ENCODE peak calls at places on chromosomes 16 and 17, in ten cellular contexts. T is A673, P is left ventricle myocardium inferior, F is keratinocyte, K is endothelial cell of umbilical vein, Z is heart left ventricle, R is ascending aorta, B is right lobe of liver, U is spleen, O is sigmoid colon. L is an unnamed sample.

GRCh38 chr16:16073884-16074781 is 124.7 kb downstream of the ABCC1 start:
- DNase-seq in T (no peak), P (no peak), F (no peak), K (no peak), Z (no peak), R (no peak), B (no peak), U (no peak), O (no peak), L (no peak)

GRCh38 chr17:2058521-2059124 is 3.7 kb downstream of the HIC1 start:
- DNase-seq in T (no peak), P (peak; percentile 85), F (no peak), K (no peak), Z (peak; percentile 84), R (no peak), B (peak; percentile 88), U (peak; percentile 96), O (peak; percentile 92), L (no peak)

GRCh38 chr17:5973410-5973809 is 96.8 kb upstream of the WSCD1 start:
- DNase-seq in T (no peak), P (no peak), F (no peak), K (no peak), Z (no peak), R (no peak), B (no peak), U (no peak), O (no peak), L (no peak)

GRCh38 chr17:17547210-17547764 is 44.2 kb downstream of the PEMT start:
- DNase-seq in T (no peak), P (peak; percentile 42), F (no peak), K (no peak), Z (no peak), R (no peak), B (peak; percentile 81), U (no peak), O (no peak), L (peak; percentile 59)

GRCh38 chr16:29702307-29702706 is 23.3 kb downstream of the QPRT start:
- DNase-seq in T (peak; percentile 62), P (no peak), F (no peak), K (no peak), Z (no peak), R (no peak), B (no peak), U (peak; percentile 1), O (no peak), L (no peak)

GRCh38 chr17:50200447-50201225 is 795 bp downstream of the COL1A1 start:
- DNase-seq in T (peak; percentile 92), P (peak; percentile 88), F (no peak), K (peak; percentile 68), Z (peak; percentile 85), R (peak; percentile 74), B (peak; percentile 86), U (peak; percentile 96), O (peak; percentile 98), L (peak; percentile 86)

GRCh38 chr16:69820926-69821541 is 58.9 kb downstream of the WWP2 start:
- DNase-seq in T (no peak), P (no peak), F (no peak), K (no peak), Z (no peak), R (no peak), B (no peak), U (no peak), O (no peak), L (no peak)

GRCh38 chr16:66832661-66833305 is 2.0 kb upstream of the NAE1 start:
- DNase-seq in T (no peak), P (no peak), F (no peak), K (no peak), Z (no peak), R (no peak), B (no peak), U (no peak), O (no peak), L (no peak)

GRCh38 chr17:55549140-55549539 is 37.9 kb upstream of the SMIM36 start:
- DNase-seq in T (peak; percentile 75), P (no peak), F (no peak), K (no peak), Z (no peak), R (no peak), B (no peak), U (no peak), O (no peak), L (peak; percentile 41)

GRCh38 chr16:60304725-60305124 is 1570.6 kb upstream of the GOT2 start:
- DNase-seq in T (no peak), P (no peak), F (no peak), K (no peak), Z (no peak), R (no peak), B (no peak), U (no peak), O (no peak), L (no peak)

GRCh38 chr17:34302626-34303025 is 16.6 kb upstream of the CCL8 start:
- DNase-seq in T (no peak), P (no peak), F (no peak), K (no peak), Z (no peak), R (no peak), B (no peak), U (no peak), O (no peak), L (no peak)

GRCh38 chr16:13997933-13998332 is 73.2 kb upstream of the MRTFB start:
- DNase-seq in T (peak; percentile 11), P (no peak), F (no peak), K (peak; percentile 21), Z (no peak), R (no peak), B (no peak), U (no peak), O (no peak), L (no peak)

GRCh38 chr17:62741290-62741689 is 66.8 kb downstream of the MARCHF10 start:
- DNase-seq in T (no peak), P (no peak), F (no peak), K (no peak), Z (no peak), R (no peak), B (no peak), U (no peak), O (no peak), L (no peak)

GRCh38 chr16:77833906-77834599 is 45.7 kb downstream of the VAT1L start:
- DNase-seq in T (peak; percentile 37), P (no peak), F (peak; percentile 2), K (peak; percentile 89), Z (no peak), R (no peak), B (no peak), U (no peak), O (no peak), L (no peak)

GRCh38 chr17:72514321-72514861 is 393.6 kb downstream of the SOX9 start:
- DNase-seq in T (no peak), P (no peak), F (no peak), K (no peak), Z (no peak), R (no peak), B (no peak), U (no peak), O (no peak), L (no peak)

GRCh38 chr16:85316321-85316919 is 204.1 kb upstream of the CIBAR2 start:
- DNase-seq in T (peak; percentile 65), P (peak; percentile 48), F (peak; percentile 19), K (peak; percentile 61), Z (peak; percentile 67), R (no peak), B (peak; percentile 83), U (peak; percentile 84), O (no peak), L (peak; percentile 86)

GRCh38 chr16:69830534-69831211 is 68.5 kb downstream of the WWP2 start:
- DNase-seq in T (no peak), P (no peak), F (no peak), K (peak; percentile 80), Z (no peak), R (no peak), B (no peak), U (no peak), O (no peak), L (no peak)

DNA sequence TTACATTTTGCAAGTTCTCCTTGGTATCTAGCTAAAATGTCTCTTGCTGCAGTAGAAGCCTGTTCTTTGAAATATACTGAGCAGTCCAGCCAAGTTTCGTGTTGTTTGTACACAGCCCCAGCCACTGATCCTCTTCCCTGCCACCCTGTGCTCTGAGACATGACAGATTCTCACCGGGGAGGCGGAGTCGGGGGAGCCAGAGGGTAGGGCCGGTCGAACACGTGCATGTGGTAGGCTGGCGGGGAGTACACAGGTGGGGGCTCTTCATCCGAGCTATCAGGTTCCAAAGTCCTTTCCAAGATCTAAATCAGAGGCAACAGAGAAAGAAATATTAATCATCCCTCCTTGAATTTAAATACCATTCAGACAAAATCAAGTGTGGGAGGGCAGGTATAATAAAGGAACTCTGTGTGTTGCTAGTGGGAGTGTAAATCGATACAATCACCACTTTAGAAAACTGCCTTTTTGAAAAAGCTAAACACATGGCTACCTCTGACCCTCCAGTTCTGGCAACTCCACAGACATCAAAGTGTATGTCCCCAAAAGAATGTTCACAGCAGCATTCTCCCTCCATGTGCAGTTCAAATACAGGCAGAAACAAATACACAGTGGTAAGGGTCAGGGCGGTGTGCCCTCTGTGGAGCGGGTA is 29.7 kb upstream of the MRPS23 start:
- DNase-seq in T (no peak), P (no peak), F (no peak), K (no peak), Z (no peak), R (no peak), B (no peak), U (no peak), O (no peak), L (no peak)
- H3K4me1 ChIP-seq in T (peaks cover 65% of the 10 kb centered on the region), P (peaks cover 76% of the 10 kb centered on the region), F (peaks cover 54% of the 10 kb centered on the region), K (peaks cover 39% of the 10 kb centered on the region), Z (peaks cover 70% of the 10 kb centered on the region), R (peaks cover 30% of the 10 kb centered on the region), B (no peaks in the 10 kb centered on the region), U (peaks cover 29% of the 10 kb centered on the region), O (peaks cover 74% of the 10 kb centered on the region), L (peaks cover 11% of the 10 kb centered on the region)

GRCh38 chr16:80554037-80554436 is 13.2 kb downstream of the DYNLRB2 start:
- DNase-seq in T (no peak), P (no peak), F (no peak), K (no peak), Z (no peak), R (no peak), B (no peak), U (no peak), O (no peak), L (no peak)
- H3K4me3 ChIP-seq in T (no peak overlapping the region), P (no peak overlapping the region), F (no peak overlapping the region), K (no peak overlapping the region), Z (no peak overlapping the region), R (no peak overlapping the region), B (no peak overlapping the region), U (no peak overlapping the region), O (no peak overlapping the region), L (no peak overlapping the region)

DNA sequence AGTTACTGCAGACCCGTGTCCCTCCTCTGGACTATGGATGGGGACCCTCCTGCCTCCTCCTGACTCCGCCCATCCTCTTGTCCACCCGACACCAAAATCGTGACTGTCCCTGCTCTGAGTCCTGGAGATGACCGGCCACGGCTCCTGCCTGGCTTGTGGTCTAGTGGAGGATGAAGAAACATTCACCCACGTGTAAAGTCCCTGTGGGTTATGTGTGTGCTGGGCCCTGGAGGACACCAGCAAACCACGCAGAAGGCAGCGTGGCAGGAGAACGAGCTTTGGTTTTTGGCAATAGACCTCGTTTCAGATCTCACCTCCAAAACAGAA is 11.9 kb downstream of the SPNS2 start:
- DNase-seq in T (no peak), P (no peak), F (no peak), K (no peak), Z (no peak), R (no peak), B (no peak), U (peak; percentile 60), O (peak; percentile 47), L (no peak)
- H3K4me1 ChIP-seq in T (no peaks in the 10 kb centered on the region), P (peaks cover 88% of the 10 kb centered on the region), F (no peaks in the 10 kb centered on the region), K (peaks cover 14% of the 10 kb centered on the region), Z (peaks cover 68% of the 10 kb centered on the region), R (peaks cover 25% of the 10 kb centered on the region), B (no peaks in the 10 kb centered on the region), U (peaks cover 85% of the 10 kb centered on the region), O (no peaks in the 10 kb centered on the region), L (no peaks in the 10 kb centered on the region)

GRCh38 chr17:79220715-79221291 is 146.2 kb downstream of the ENGASE start:
- DNase-seq in T (no peak), P (no peak), F (no peak), K (no peak), Z (no peak), R (no peak), B (no peak), U (no peak), O (no peak), L (peak; percentile 53)
- H3K4me3 ChIP-seq in T (no peak overlapping the region), P (peak overlapping the region; percentile 9), F (peak overlapping the region; percentile 10), K (no peak overlapping the region), Z (no peak overlapping the region), R (no peak overlapping the region), B (no peak overlapping the region), U (no peak overlapping the region), O (no peak overlapping the region), L (peak overlapping the region; percentile 44)